ENCODE peak calls at places on chromosome 1, in four cellular contexts. Q, I, N and G are unnamed samples.

GRCh38 chr1:238346340-238346739 is 455.6 kb upstream of the ZP4 start:
- DNase-seq in Q (no peak), I (no peak), N (no peak), G (no peak)

GRCh38 chr1:150881331-150882070 is 5.1 kb upstream of the ARNT start:
- DNase-seq in Q (peak), I (no peak), N (no peak), G (peak)

GRCh38 chr1:221782461-221782860 is 40.6 kb upstream of the DUSP10 start:
- DNase-seq in Q (no peak), I (no peak), N (no peak), G (no peak)

GRCh38 chr1:19744335-19744743 is 55.4 kb downstream of the TMCO4 start:
- DNase-seq in Q (no peak), I (no peak), N (no peak), G (no peak)

GRCh38 chr1:88327391-88328267 is 356.4 kb upstream of the PKN2 start:
- DNase-seq in Q (peak), I (no peak), N (no peak), G (peak)

GRCh38 chr1:228867951-228868730 is 132.9 kb downstream of the RHOU start:
- DNase-seq in Q (no peak), I (no peak), N (no peak), G (no peak)

GRCh38 chr1:54439550-54440223 is 33.5 kb upstream of the SSBP3 start:
- DNase-seq in Q (no peak), I (no peak), N (no peak), G (no peak)

GRCh38 chr1:172325562-172325961 is 94.9 kb upstream of the C1orf105 start:
- DNase-seq in Q (peak), I (no peak), N (no peak), G (peak)

GRCh38 chr1:181558416-181558815 is 75.1 kb downstream of the CACNA1E start:
- DNase-seq in Q (no peak), I (no peak), N (no peak), G (no peak)

GRCh38 chr1:156119503-156120209 is 5.1 kb downstream of the LMNA start:
- DNase-seq in Q (no peak), I (peak), N (no peak), G (peak)

GRCh38 chr1:39272027-39272790 is 67.7 kb downstream of the MACF1 start:
- DNase-seq in Q (no peak), I (peak), N (peak), G (peak)

GRCh38 chr1:31374511-31375196 is 1.8 kb upstream of the FABP3 start:
- DNase-seq in Q (no peak), I (no peak), N (no peak), G (peak)

GRCh38 chr1:200478239-200478623 is 68.4 kb upstream of the ZNF281 start:
- DNase-seq in Q (no peak), I (no peak), N (no peak), G (no peak)

GRCh38 chr1:215243275-215244054 is 160.9 kb downstream of the KCNK2 start:
- DNase-seq in Q (no peak), I (no peak), N (no peak), G (peak)

GRCh38 chr1:94621802-94622201 is 80.2 kb upstream of the F3 start:
- DNase-seq in Q (no peak), I (no peak), N (no peak), G (no peak)

GRCh38 chr1:199463521-199464127 is 563.9 kb upstream of the NR5A2 start:
- DNase-seq in Q (peak), I (no peak), N (peak), G (peak)

GRCh38 chr1:118944133-118944532 is 44.0 kb downstream of the TBX15 start:
- DNase-seq in Q (no peak), I (no peak), N (no peak), G (no peak)

GRCh38 chr1:185565314-185565713 is 168.9 kb upstream of the HMCN1 start:
- DNase-seq in Q (peak), I (no peak), N (no peak), G (peak)

GRCh38 chr1:30900931-30901560 is 7.5 kb downstream of the SDC3 start:
- DNase-seq in Q (peak), I (no peak), N (no peak), G (no peak)

GRCh38 chr1:184889902-184890301 is 84.4 kb downstream of the NIBAN1 start:
- DNase-seq in Q (no peak), I (no peak), N (no peak), G (no peak)

GRCh38 chr1:93845554-93846150 is 33.4 kb downstream of the DNTTIP2 start:
- DNase-seq in Q (peak), I (no peak), N (no peak), G (peak)

GRCh38 chr1:113178522-113178921 is 105.5 kb downstream of the LRIG2 start:
- DNase-seq in Q (no peak), I (no peak), N (no peak), G (no peak)

GRCh38 chr1:41920658-41921057 is 1.9 kb upstream of the HIVEP3 start:
- DNase-seq in Q (peak), I (no peak), N (no peak), G (peak)

GRCh38 chr1:203914292-203914691 is 52.9 kb downstream of the SNRPE start:
- DNase-seq in Q (no peak), I (no peak), N (no peak), G (peak)

GRCh38 chr1:53878492-53879105 is 11.0 kb downstream of the YIPF1 start:
- DNase-seq in Q (peak), I (peak), N (no peak), G (peak)

GRCh38 chr1:184222561-184223157 is 164.2 kb upstream of the C1orf21 start:
- DNase-seq in Q (peak), I (peak), N (peak), G (peak)

GRCh38 chr1:224929335-224930237 is at the start of gene DNAH14:
- DNase-seq in Q (peak), I (peak), N (no peak), G (peak)

GRCh38 chr1:153880962-153881361 is 41.8 kb downstream of the GATAD2B start:
- DNase-seq in Q (peak), I (peak), N (no peak), G (peak)

GRCh38 chr1:119008483-119009299 is 20.5 kb upstream of the TBX15 start:
- DNase-seq in Q (peak), I (peak), N (peak), G (peak)

GRCh38 chr1:219575563-219575962 is 37.3 kb downstream of the ZC3H11B start:
- DNase-seq in Q (no peak), I (no peak), N (no peak), G (no peak)

GRCh38 chr1:186236921-186237320 is 138.1 kb downstream of the TPR start:
- DNase-seq in Q (peak), I (no peak), N (no peak), G (peak)

DNA sequence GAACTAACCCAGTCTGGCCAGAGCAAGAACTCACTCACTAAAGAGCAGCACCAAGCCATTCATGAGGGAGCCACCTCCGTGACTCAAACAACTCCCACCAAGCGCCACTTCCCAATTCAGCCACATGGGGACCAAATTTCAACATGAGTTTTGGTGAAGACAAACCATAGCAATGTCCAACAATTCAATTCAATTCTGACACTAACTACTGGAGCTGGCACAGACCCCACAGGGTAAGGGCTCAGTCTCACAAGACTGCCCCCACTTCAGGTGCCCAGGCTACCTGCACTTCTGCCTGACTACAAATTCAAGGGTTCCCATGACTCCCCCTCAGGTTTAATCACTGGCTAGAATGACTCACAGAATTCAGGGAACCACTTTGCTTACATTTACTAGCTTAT is 48.8 kb upstream of the RAP1A start:
- DNase-seq in Q (no peak), I (peak), N (no peak), G (peak)
- TF ChIP-seq ELK1 in Q (no peak), I (no peak), N (no peak), G (no peak)

GRCh38 chr1:22876359-22877111 is 96.1 kb downstream of the LACTBL1 start:
- DNase-seq in Q (no peak), I (peak), N (no peak), G (peak)

GRCh38 chr1:22877112-22877915 is 95.4 kb downstream of the LACTBL1 start:
- DNase-seq in Q (no peak), I (no peak), N (no peak), G (no peak)

GRCh38 chr1:22874785-22875184 is 97.9 kb downstream of the LACTBL1 start:
- DNase-seq in Q (no peak), I (no peak), N (no peak), G (no peak)

GRCh38 chr1:22875851-22876250 is 96.8 kb downstream of the LACTBL1 start:
- DNase-seq in Q (no peak), I (no peak), N (no peak), G (no peak)

DNA sequence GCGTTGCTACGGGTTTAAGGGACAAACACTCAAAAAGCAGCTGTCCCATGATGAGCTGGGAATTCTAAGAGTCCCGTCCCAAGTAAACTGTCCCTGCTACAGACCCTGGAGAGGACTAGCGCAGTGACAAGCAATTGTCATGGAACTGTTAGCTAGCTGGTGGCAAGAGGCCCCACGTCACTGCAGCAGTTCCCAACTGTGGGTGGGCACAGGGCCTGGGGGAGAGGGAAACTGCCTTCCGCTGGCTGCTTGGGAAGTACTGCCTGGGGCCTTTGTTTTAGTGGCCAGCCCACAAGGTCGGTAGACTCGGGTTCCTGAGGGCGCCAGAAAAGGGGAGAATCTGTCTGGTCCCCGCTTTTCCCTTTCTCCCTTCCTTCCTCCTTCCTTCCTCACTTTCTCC is 97.4 kb downstream of the LACTBL1 start:
- DNase-seq in Q (no peak), I (no peak), N (no peak), G (no peak)
- TF ChIP-seq ELK1 in Q (no peak), I (no peak), N (no peak), G (no peak)

DNA sequence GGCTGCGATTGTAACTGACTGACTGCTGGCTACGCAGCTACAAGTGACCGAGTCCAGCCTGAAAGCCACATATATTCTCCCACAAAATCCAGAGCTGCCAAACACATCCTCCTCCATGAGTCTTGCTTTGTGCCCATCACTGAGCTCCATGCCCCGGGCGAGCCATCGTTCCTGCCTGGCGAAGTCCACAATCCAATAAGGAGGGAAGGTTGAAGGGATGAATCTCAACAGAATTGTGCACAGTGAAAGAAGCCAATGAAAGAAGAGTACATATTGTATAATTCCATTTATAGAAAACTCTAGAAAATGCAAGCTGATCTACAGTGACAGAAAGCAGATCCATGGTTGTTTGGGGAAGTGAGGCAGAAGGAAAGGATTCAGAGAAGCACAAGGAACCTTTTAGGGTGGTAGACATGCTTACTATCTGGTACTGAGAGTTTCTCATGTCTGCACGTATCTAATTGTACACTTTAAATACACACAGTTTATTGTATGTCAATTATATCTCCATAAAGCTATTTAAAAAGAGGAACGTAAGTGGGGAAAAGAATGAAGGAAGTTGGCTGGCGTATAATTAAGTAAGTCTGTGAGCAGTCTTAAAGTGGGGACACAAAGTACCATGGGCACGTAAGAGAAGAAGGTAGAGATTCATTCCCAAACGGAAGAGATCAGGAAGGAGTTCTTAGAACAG is 115.9 kb upstream of the JUN start:
- DNase-seq in Q (no peak), I (no peak), N (no peak), G (no peak)
- TF ChIP-seq ELK1 in Q (no peak), I (no peak), N (no peak), G (no peak)

GRCh38 chr1:84834419-84835064 is 58.5 kb downstream of the LPAR3 start:
- DNase-seq in Q (peak), I (no peak), N (no peak), G (peak)
- TF ChIP-seq ELK1 in Q (no peak), I (no peak), N (no peak), G (no peak)

GRCh38 chr1:190022709-190023108 is 455.0 kb downstream of the BRINP3 start:
- DNase-seq in Q (peak), I (no peak), N (no peak), G (peak)
- TF ChIP-seq ELK1 in Q (no peak), I (no peak), N (no peak), G (no peak)

GRCh38 chr1:2823921-2824660 is 22.6 kb upstream of the TTC34 start:
- DNase-seq in Q (no peak), I (no peak), N (no peak), G (no peak)
- TF ChIP-seq ELK1 in Q (no peak), I (no peak), N (no peak), G (no peak)

DNA sequence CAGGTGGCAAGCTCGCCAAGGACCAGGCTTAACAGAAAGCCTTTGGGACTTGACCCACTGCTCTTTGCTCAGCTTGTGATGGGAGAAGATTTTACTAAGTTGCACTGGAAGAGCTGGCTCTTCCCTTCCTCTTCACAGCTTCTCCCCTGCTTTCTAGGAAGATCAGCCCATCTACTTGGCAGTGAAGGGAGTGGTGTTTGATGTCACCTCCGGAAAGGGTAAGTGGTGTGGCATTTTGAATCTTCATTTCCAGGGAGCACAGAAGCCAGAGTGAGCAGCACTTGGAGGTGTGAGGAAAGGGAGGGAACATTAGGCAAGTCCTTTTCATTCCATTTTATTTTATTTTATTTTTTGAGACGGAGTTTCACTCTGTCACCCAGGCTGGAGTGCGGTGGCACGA is 9.7 kb downstream of the NENF start:
- DNase-seq in Q (no peak), I (no peak), N (no peak), G (no peak)
- TF ChIP-seq ELK1 in Q (no peak), I (no peak), N (no peak), G (no peak)

GRCh38 chr1:17122449-17123194 is 3.4 kb upstream of the PADI2 start:
- DNase-seq in Q (peak), I (no peak), N (no peak), G (peak)

GRCh38 chr1:17121881-17122280 is 2.6 kb upstream of the PADI2 start:
- DNase-seq in Q (no peak), I (no peak), N (no peak), G (peak)

GRCh38 chr1:17119744-17120482 is 662 bp upstream of the PADI2 start:
- DNase-seq in Q (no peak), I (peak), N (peak), G (no peak)

GRCh38 chr1:17120483-17120882 is 1.2 kb upstream of the PADI2 start:
- DNase-seq in Q (no peak), I (no peak), N (no peak), G (no peak)

DNA sequence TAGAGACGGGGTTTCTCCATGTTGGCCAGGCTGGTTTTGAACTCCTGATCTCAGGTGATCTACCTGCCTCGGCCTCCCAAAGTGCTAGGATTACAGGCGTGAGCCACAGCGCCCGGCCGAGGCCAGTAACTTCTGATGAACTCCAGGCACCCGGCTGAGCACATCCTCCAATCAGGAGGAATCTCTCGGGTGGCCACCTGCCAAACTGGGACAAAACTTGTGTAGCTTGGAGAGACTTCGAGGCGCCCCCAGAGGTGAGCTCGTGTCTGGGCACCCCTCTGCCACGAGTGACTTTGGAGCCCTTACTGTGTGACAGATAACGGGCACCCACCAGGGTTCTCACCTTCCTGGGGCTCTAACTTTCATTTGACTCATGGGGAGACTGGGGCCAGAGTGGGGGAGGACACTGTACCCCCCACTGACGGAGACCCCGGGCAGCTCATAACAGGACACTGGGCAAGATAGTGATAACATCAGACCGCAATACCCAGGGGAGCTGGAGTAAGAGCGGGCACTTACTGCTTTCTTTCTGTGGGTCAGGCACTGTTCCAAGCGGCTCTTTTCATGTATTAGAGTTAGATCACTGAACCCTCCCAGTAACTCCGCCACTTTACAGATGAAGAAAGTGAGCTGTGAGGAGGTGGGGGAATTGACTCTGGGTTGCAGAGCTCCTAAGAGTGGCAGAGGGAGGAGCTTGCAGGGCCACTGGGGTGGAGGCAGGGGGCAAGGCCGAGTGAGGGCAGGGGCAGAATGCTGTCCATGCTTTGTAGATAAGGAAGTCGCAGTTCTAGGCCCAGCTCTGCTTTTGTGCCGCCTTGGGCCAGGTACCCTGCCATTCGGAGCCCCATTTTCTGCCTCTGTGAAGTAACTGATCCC is 1.9 kb upstream of the PADI2 start:
- DNase-seq in Q (no peak), I (peak), N (no peak), G (peak)
- TF ChIP-seq ELK1 in Q (no peak), I (no peak), N (no peak), G (no peak)